ENCODE peak calls at places on chromosome 3, in five cellular contexts. N is RWPE2, P is OCI-LY7, W is tibial artery, A is cardiac muscle cell. H is an unnamed sample.

GRCh38 chr3:21859124-21859781 is 108.2 kb upstream of the ZNF385D start:
- DNase-seq in P (no peak), A (peak), N (no peak), W (no peak), H (no peak)

GRCh38 chr3:22542311-22542710 is 660.8 kb upstream of the UBE2E2 start:
- DNase-seq in P (no peak), A (no peak), W (no peak), N (no peak), H (peak)

GRCh38 chr3:32137870-32138269 is 31.4 kb downstream of the GPD1L start:
- DNase-seq in W (no peak), P (no peak), A (peak), N (no peak), H (no peak)

GRCh38 chr3:172713316-172713715 is 2.4 kb upstream of the NCEH1 start:
- DNase-seq in P (no peak), N (no peak), A (no peak), W (peak), H (no peak)

GRCh38 chr3:62888778-62889177 is 13.6 kb upstream of the CADPS start:
- DNase-seq in A (no peak), P (no peak), W (no peak), N (no peak), H (no peak)

GRCh38 chr3:64463981-64464380 is 223.8 kb downstream of the ADAMTS9 start:
- DNase-seq in A (no peak), W (no peak), N (no peak), P (no peak), H (no peak)

GRCh38 chr3:161403251-161403650 is 31.9 kb upstream of the SPTSSB start:
- DNase-seq in A (no peak), P (no peak), N (no peak), W (no peak), H (peak)

GRCh38 chr3:188021041-188021440 is 132.9 kb upstream of the LPP start:
- DNase-seq in A (no peak), P (no peak), W (peak), N (no peak), H (no peak)

GRCh38 chr3:185687479-185687878 is 101.4 kb downstream of the SENP2 start:
- DNase-seq in W (no peak), A (no peak), P (no peak), N (no peak), H (no peak)

GRCh38 chr3:195245531-195245951 is 25.4 kb downstream of the XXYLT1 start:
- DNase-seq in P (no peak), N (no peak), W (no peak), A (no peak), H (no peak)

DNA sequence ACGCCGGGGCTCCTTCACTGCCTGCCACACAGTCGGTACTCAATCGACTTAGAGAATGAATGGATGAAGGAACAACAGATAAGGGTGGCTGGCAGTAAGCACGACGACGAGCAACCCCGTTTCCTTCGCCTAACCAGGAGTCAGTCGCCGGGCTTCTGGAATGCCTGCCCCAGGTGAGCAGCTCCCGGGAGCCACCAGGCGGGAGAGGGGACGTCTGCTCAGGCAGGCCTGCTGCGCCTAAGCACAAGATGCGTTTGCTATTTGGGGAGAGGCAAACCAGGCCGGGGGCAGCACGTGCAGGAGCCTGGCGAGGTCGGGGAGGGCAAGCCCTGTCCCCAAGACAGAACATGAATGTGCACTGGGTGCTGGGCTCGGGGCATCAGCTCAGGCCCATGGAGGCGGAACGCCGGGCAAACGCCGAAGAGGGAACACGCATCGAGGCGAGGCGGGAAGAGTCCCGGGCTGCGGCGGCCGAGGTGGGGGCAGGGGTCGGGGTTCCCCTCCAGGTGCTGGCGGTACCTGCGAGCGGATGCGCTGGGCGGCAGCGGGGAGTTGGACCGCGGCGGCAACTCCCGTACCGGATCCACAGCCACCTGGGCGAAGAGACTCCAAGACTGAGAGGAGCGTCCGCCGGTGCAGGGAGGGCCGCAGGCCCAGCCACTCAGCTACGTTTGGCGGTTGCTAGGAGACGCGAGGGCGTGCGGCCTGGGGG is at the start of gene CFAP92:
- DNase-seq in W (peak), A (peak), P (peak), N (peak), H (peak)
- TF ChIP-seq CTCF in W (no peak), A (no peak), P (no peak), N (peak), H (no peak)

GRCh38 chr3:16770792-16771191 is 114.0 kb upstream of the PLCL2 start:
- DNase-seq in A (peak), W (no peak), N (no peak), P (no peak), H (no peak)
- H3K27ac ChIP-seq in A (peak), W (no peak), N (no peak), P (no peak), H (no peak)

GRCh38 chr3:40109641-40110490 is 199.6 kb upstream of the EIF1B start:
- DNase-seq in N (no peak), A (peak), W (no peak), P (no peak), H (no peak)
- TF ChIP-seq CTCF in N (peak), A (peak), W (peak), P (no peak), H (no peak)

DNA sequence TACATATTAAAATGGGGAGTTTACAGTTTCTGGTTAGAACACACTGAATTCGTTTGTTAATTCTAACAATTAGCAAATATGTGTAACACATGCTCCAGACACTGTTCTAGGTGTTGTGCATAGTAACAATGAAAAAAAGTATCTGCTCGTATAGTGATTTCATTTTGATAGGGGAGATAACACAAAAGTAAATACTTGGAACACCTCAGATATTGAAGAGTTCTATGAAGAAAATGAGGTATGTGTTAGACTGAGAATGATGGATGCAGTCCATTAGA is 6.8 kb upstream of the TMF1 start:
- DNase-seq in P (no peak), W (no peak), A (no peak), N (no peak), H (no peak)
- H3K27ac ChIP-seq in P (peak), W (no peak), A (no peak), N (no peak), H (no peak)

DNA sequence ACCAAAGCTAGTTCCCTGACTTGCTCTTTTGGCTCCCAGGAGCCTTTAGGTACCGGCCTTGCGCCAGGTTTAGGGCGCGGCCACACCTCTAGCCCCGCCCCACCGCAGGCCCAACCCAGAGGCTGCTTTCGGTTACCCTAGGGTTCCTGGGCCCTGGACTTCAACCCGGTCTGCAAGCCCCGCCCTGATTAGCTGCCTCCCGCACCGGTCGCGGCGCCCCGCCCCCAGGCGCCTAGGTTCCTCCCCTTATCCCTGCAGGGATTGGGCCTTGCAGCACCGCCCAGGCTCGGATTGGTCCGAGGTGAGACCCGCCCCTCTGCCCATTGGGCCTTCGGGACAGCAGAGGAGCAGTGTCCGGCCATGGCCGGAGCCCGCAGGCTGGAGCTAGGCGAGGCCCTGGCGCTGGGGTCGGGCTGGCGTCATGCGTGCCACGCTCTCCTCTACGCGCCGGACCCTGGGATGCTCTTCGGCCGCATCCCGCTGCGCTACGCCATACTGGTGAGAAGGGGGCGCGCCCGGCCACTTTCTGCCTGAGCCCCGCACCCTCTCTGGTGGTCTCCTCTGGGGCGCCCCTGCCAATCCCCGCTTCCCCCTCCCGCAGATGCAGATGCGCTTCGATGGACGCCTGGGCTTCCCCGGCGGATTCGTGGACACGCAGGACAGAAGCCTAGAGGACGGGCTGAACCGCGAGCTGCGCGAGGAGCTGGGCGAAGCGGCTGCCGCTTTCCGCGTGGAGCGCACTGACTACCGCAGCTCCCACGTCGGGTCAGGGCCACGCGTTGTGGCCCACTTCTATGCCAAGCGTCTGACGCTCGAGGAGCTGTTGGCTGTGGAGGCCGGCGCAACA is at the start of gene NUDT16:
- DNase-seq in W (peak), N (peak), A (peak), P (peak), H (peak)
- TF ChIP-seq CTCF in W (no peak), N (no peak), A (no peak), P (peak), H (no peak)

GRCh38 chr3:181727122-181728036 is 15.7 kb downstream of the SOX2 start:
- DNase-seq in W (no peak), A (no peak), N (no peak), P (peak), H (no peak)

GRCh38 chr3:181730934-181731333 is 19.2 kb downstream of the SOX2 start:
- DNase-seq in N (no peak), A (no peak), P (no peak), W (no peak), H (no peak)

GRCh38 chr3:181729071-181729915 is 17.6 kb downstream of the SOX2 start:
- DNase-seq in N (no peak), P (no peak), A (no peak), W (no peak), H (no peak)

GRCh38 chr3:181728470-181728869 is 16.7 kb downstream of the SOX2 start:
- DNase-seq in N (no peak), A (no peak), W (no peak), P (no peak), H (no peak)

DNA sequence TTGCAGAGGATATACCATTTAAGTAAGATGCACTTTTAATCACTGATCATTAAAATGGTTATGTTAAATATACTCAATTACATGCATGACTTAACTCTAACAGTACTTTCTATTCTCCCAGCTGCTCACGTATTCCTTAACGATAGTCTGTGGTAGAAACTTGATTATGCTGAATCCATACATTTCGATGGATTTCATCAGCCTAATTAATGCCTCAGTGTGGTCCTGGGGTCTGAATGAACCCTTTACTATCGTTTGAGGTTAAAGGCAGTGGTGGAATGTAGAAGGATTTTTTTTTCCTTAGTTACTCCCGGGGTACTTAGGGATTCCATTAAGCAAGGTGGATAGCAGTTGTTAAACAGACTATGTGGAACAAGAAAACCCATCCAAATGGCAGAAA is 18.6 kb downstream of the SOX2 start:
- DNase-seq in N (no peak), W (no peak), A (no peak), P (no peak), H (no peak)
- H3K27ac ChIP-seq in N (no peak), W (no peak), A (no peak), P (no peak), H (no peak)

GRCh38 chr3:9933561-9934234 is at the start of gene CRELD1:
- DNase-seq in N (peak), P (peak), A (peak), W (peak), H (peak)
- TF ChIP-seq CTCF in N (no peak), P (no peak), A (no peak), W (no peak), H (no peak)

GRCh38 chr3:24133441-24133840 is 188.4 kb downstream of the NR1D2 start:
- DNase-seq in A (no peak), P (no peak), N (no peak), W (no peak), H (no peak)

GRCh38 chr3:24137354-24137753 is 192.3 kb downstream of the NR1D2 start:
- DNase-seq in P (no peak), N (no peak), A (no peak), W (no peak), H (no peak)

GRCh38 chr3:24136624-24137310 is 191.7 kb downstream of the NR1D2 start:
- DNase-seq in W (no peak), N (no peak), P (peak), A (no peak), H (no peak)

GRCh38 chr3:24133942-24134341 is 188.9 kb downstream of the NR1D2 start:
- DNase-seq in A (no peak), W (no peak), N (no peak), P (no peak), H (no peak)

GRCh38 chr3:24135280-24135679 is 190.2 kb downstream of the NR1D2 start:
- DNase-seq in P (no peak), W (no peak), N (no peak), A (no peak), H (no peak)
- H3K27ac ChIP-seq in P (no peak), W (peak), N (no peak), A (no peak), H (no peak)

GRCh38 chr3:71229905-71230657 is 353.4 kb downstream of the FOXP1 start:
- DNase-seq in A (no peak), P (no peak), W (no peak), N (no peak), H (no peak)
- TF ChIP-seq CTCF in A (no peak), P (no peak), W (no peak), N (no peak), H (no peak)

GRCh38 chr3:13648060-13648743 is 99.3 kb downstream of the FBLN2 start:
- DNase-seq in A (peak), N (no peak), W (peak), P (peak), H (peak)
- H3K27ac ChIP-seq in A (no peak), N (no peak), W (no peak), P (no peak), H (peak)